ENCODE peak calls at places on chromosomes 1 and 21, in six cellular contexts. One of them, this sample, is unnamed.

GRCh38 chr1:245056913-245057312 is 97.9 kb upstream of the KIF26B start:
- DNase-seq in HCT116: no peak
- DNase-seq in uterus: no peak
- DNase-seq in endothelial cell of umbilical vein: no peak
- DNase-seq in tibial nerve: no peak
- DNase-seq in IMR-90: no peak
- DNase-seq in this sample: no peak

GRCh38 chr1:102628008-102628736 is 480.1 kb downstream of the COL11A1 start:
- DNase-seq in tibial nerve: no peak
- DNase-seq in IMR-90: no peak
- DNase-seq in HCT116: no peak
- DNase-seq in endothelial cell of umbilical vein: no peak
- DNase-seq in uterus: no peak
- DNase-seq in this sample: no peak

GRCh38 chr1:210407207-210407886 is 78.6 kb downstream of the HHAT start:
- DNase-seq in endothelial cell of umbilical vein: peak
- DNase-seq in IMR-90: peak
- DNase-seq in uterus: peak
- DNase-seq in HCT116: peak
- DNase-seq in tibial nerve: peak
- DNase-seq in this sample: peak

GRCh38 chr1:156928043-156928602 is 7.7 kb downstream of the LRRC71 start:
- DNase-seq in HCT116: no peak
- DNase-seq in endothelial cell of umbilical vein: no peak
- DNase-seq in tibial nerve: no peak
- DNase-seq in IMR-90: no peak
- DNase-seq in uterus: no peak
- DNase-seq in this sample: no peak

GRCh38 chr1:26521669-26522030 is 7.9 kb upstream of the RPS6KA1 start:
- DNase-seq in IMR-90: no peak
- DNase-seq in tibial nerve: no peak
- DNase-seq in endothelial cell of umbilical vein: no peak
- DNase-seq in HCT116: no peak
- DNase-seq in uterus: no peak
- DNase-seq in this sample: no peak

GRCh38 chr1:214002472-214002871 is 14.7 kb downstream of the PROX1 start:
- DNase-seq in tibial nerve: no peak
- DNase-seq in endothelial cell of umbilical vein: peak
- DNase-seq in uterus: no peak
- DNase-seq in IMR-90: peak
- DNase-seq in HCT116: no peak
- DNase-seq in this sample: no peak

GRCh38 chr1:171142451-171143121 is 42.5 kb upstream of the FMO2 start:
- DNase-seq in uterus: peak
- DNase-seq in endothelial cell of umbilical vein: no peak
- DNase-seq in HCT116: no peak
- DNase-seq in tibial nerve: no peak
- DNase-seq in IMR-90: peak
- DNase-seq in this sample: peak

GRCh38 chr1:205800973-205801703 is 11.9 kb downstream of the SLC41A1 start:
- DNase-seq in tibial nerve: no peak
- DNase-seq in uterus: no peak
- DNase-seq in IMR-90: no peak
- DNase-seq in endothelial cell of umbilical vein: no peak
- DNase-seq in HCT116: no peak
- DNase-seq in this sample: peak

GRCh38 chr1:119453021-119453420 is 38.1 kb downstream of the HSD3B2 start:
- DNase-seq in uterus: no peak
- DNase-seq in IMR-90: peak
- DNase-seq in HCT116: no peak
- DNase-seq in tibial nerve: peak
- DNase-seq in endothelial cell of umbilical vein: no peak
- DNase-seq in this sample: no peak

GRCh38 chr1:48082271-48082925 is 85.2 kb upstream of the TRABD2B start:
- DNase-seq in endothelial cell of umbilical vein: peak
- DNase-seq in IMR-90: no peak
- DNase-seq in tibial nerve: no peak
- DNase-seq in uterus: peak
- DNase-seq in HCT116: no peak
- DNase-seq in this sample: no peak

GRCh38 chr1:186165303-186165702 is 209.8 kb downstream of the TPR start:
- DNase-seq in IMR-90: peak
- DNase-seq in endothelial cell of umbilical vein: no peak
- DNase-seq in tibial nerve: no peak
- DNase-seq in uterus: no peak
- DNase-seq in HCT116: no peak
- DNase-seq in this sample: no peak

GRCh38 chr1:221187174-221187573 is 307.9 kb downstream of the HLX start:
- DNase-seq in IMR-90: peak
- DNase-seq in HCT116: no peak
- DNase-seq in uterus: no peak
- DNase-seq in endothelial cell of umbilical vein: no peak
- DNase-seq in tibial nerve: no peak
- DNase-seq in this sample: no peak

GRCh38 chr1:206660136-206660535 is 24.6 kb upstream of the MAPKAPK2 start:
- DNase-seq in HCT116: no peak
- DNase-seq in tibial nerve: no peak
- DNase-seq in IMR-90: no peak
- DNase-seq in uterus: no peak
- DNase-seq in endothelial cell of umbilical vein: no peak
- DNase-seq in this sample: no peak

GRCh38 chr1:14238472-14239059 is 359.9 kb upstream of the KAZN start:
- DNase-seq in endothelial cell of umbilical vein: no peak
- DNase-seq in HCT116: no peak
- DNase-seq in uterus: peak
- DNase-seq in tibial nerve: no peak
- DNase-seq in IMR-90: no peak
- DNase-seq in this sample: peak

GRCh38 chr21:34892196-34892595 is 156.9 kb downstream of the RUNX1 start:
- DNase-seq in IMR-90: peak
- DNase-seq in uterus: no peak
- DNase-seq in tibial nerve: no peak
- DNase-seq in HCT116: no peak
- DNase-seq in endothelial cell of umbilical vein: peak
- DNase-seq in this sample: no peak
- H3K27ac ChIP-seq in IMR-90: no peak
- H3K27ac ChIP-seq in uterus: no peak
- H3K27ac ChIP-seq in tibial nerve: no peak
- H3K27ac ChIP-seq in HCT116: no peak
- H3K27ac ChIP-seq in endothelial cell of umbilical vein: no peak
- H3K27ac ChIP-seq in this sample: no peak

GRCh38 chr1:181429462-181429861 is 53.9 kb upstream of the CACNA1E start:
- DNase-seq in tibial nerve: no peak
- DNase-seq in endothelial cell of umbilical vein: no peak
- DNase-seq in HCT116: no peak
- DNase-seq in IMR-90: no peak
- DNase-seq in uterus: no peak
- DNase-seq in this sample: no peak
- TF ChIP-seq POLR2A in tibial nerve: no peak
- TF ChIP-seq POLR2A in endothelial cell of umbilical vein: no peak
- TF ChIP-seq POLR2A in HCT116: no peak
- TF ChIP-seq POLR2A in IMR-90: no peak
- TF ChIP-seq POLR2A in uterus: no peak
- TF ChIP-seq POLR2A in this sample: no peak

DNA sequence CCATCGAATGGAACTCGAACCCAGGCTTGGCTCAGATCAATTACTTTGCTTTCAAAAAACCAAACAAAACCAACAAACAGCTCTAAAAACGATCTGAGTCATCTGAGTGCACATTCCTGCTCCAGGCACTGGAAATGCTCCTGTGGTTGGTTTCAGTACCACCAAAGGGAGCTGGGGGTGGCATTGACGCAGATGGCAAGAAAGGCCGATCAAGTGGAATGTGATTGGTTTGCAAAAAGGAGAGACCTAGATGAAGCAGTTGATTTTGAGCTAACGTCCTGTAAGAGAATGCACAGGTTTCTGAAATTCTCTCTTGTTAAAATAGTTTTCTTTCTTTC is 39.5 kb downstream of the PIK3CD start:
- DNase-seq in tibial nerve: no peak
- DNase-seq in endothelial cell of umbilical vein: no peak
- DNase-seq in uterus: no peak
- DNase-seq in HCT116: no peak
- DNase-seq in IMR-90: peak
- DNase-seq in this sample: no peak
- H3K27ac ChIP-seq in tibial nerve: no peak
- H3K27ac ChIP-seq in endothelial cell of umbilical vein: no peak
- H3K27ac ChIP-seq in uterus: no peak
- H3K27ac ChIP-seq in HCT116: no peak
- H3K27ac ChIP-seq in IMR-90: no peak
- H3K27ac ChIP-seq in this sample: no peak

GRCh38 chr1:229408458-229409037 is 25.3 kb downstream of the ACTA1 start:
- DNase-seq in IMR-90: peak
- DNase-seq in tibial nerve: no peak
- DNase-seq in endothelial cell of umbilical vein: no peak
- DNase-seq in HCT116: no peak
- DNase-seq in uterus: no peak
- DNase-seq in this sample: no peak
- TF ChIP-seq POLR2A in IMR-90: no peak
- TF ChIP-seq POLR2A in tibial nerve: no peak
- TF ChIP-seq POLR2A in endothelial cell of umbilical vein: no peak
- TF ChIP-seq POLR2A in HCT116: no peak
- TF ChIP-seq POLR2A in uterus: no peak
- TF ChIP-seq POLR2A in this sample: no peak

GRCh38 chr1:162626733-162627132 is 5.5 kb upstream of the DDR2 start:
- DNase-seq in HCT116: no peak
- DNase-seq in endothelial cell of umbilical vein: peak
- DNase-seq in IMR-90: no peak
- DNase-seq in uterus: no peak
- DNase-seq in tibial nerve: no peak
- DNase-seq in this sample: no peak
- H3K27ac ChIP-seq in HCT116: no peak
- H3K27ac ChIP-seq in endothelial cell of umbilical vein: no peak
- H3K27ac ChIP-seq in IMR-90: peak
- H3K27ac ChIP-seq in uterus: peak
- H3K27ac ChIP-seq in tibial nerve: peak
- H3K27ac ChIP-seq in this sample: no peak